ENCODE peak calls at places on chromosomes 12 and 14, in nine cellular contexts. X is transverse colon; I is stimulated activated CD4-positive, alpha-beta T cell treated with anti-CD3 and anti-CD28 coated beads, Interleukin-4, amount 100 ng/mL, for 24 hours; M is Panc1; J is ureter; N is iris pigment epithelial cell; H is activated T-cell treated with anti-CD3 and anti-CD28 coated beads for 1 hour; S is left lung; F is psoas muscle. C is an unnamed sample.

GRCh38 chr14:50599700-50600444 is 39.9 kb downstream of the ATL1 start:
- DNase-seq in X (no peak), I (no peak), M (peak; percentile 20), J (no peak), N (peak; percentile 57), H (no peak), S (no peak), F (no peak), C (no peak)

GRCh38 chr14:101505216-101505970 is 55.9 kb upstream of the DIO3 start:
- DNase-seq in X (peak; percentile 6), I (no peak), M (no peak), J (peak; percentile 36), N (no peak), H (no peak), S (peak; percentile 24), F (peak; percentile 27), C (no peak)

GRCh38 chr12:107386569-107386968 is 293.2 kb upstream of the CRY1 start:
- DNase-seq in X (no peak), I (no peak), M (no peak), J (no peak), N (no peak), H (no peak), S (no peak), F (no peak), C (no peak)

GRCh38 chr14:34425095-34425851 is 36.8 kb downstream of the SPTSSA start:
- DNase-seq in X (peak; percentile 24), I (no peak), M (no peak), J (peak; percentile 65), N (no peak), H (no peak), S (no peak), F (no peak), C (no peak)

GRCh38 chr12:22163594-22163993 is 117.6 kb downstream of the CMAS start:
- DNase-seq in X (no peak), I (no peak), M (no peak), J (no peak), N (no peak), H (no peak), S (no peak), F (no peak), C (no peak)

GRCh38 chr12:57630891-57631433 is 2.0 kb downstream of the B4GALNT1 start:
- DNase-seq in X (no peak), I (no peak), M (no peak), J (peak; percentile 28), N (no peak), H (no peak), S (no peak), F (no peak), C (peak; percentile 79)

GRCh38 chr12:60059180-60059579 is 463.4 kb downstream of the SLC16A7 start:
- DNase-seq in X (no peak), I (no peak), M (no peak), J (no peak), N (peak; percentile 34), H (no peak), S (no peak), F (no peak), C (no peak)

GRCh38 chr12:27762757-27763156 is 17.3 kb upstream of the KLHL42 start:
- DNase-seq in X (no peak), I (no peak), M (no peak), J (no peak), N (no peak), H (no peak), S (no peak), F (no peak), C (no peak)

GRCh38 chr12:94172973-94173372 is 24.6 kb downstream of the PLXNC1 start:
- DNase-seq in X (peak; percentile 31), I (no peak), M (no peak), J (no peak), N (peak; percentile 100), H (no peak), S (peak; percentile 56), F (no peak), C (no peak)